ENCODE peak calls at places on chromosomes 5 and 9, in ten cellular contexts. V is anterior cingulate cortex; U is mucosa of gallbladder; W is activated CD4-positive, alpha-beta T cell treated with anti-CD3 and anti-CD28 coated beads for 48 hours; Y is natural killer cell; T is fibroblast of pulmonary artery; S is cardiac fibroblast; X is stimulated activated CD4-positive, alpha-beta T cell treated with anti-CD3 and anti-CD28 coated beads, Interleukin-12 subunit alpha, Interleukin-12 subunit beta, amount 100 ng/mL, for 48 hours; Q is caudate nucleus; I is foreskin melanocyte. K is an unnamed sample.

GRCh38 chr9:16002816-16003215 is 450.0 kb downstream of the CCDC171 start:
- DNase-seq in V (no peak), U (no peak), W (no peak), Y (no peak), T (peak), S (peak), X (no peak), Q (no peak), I (no peak), K (peak)

GRCh38 chr5:2879701-2880100 is 128.2 kb upstream of the IRX2 start:
- DNase-seq in V (no peak), U (no peak), W (no peak), Y (no peak), T (no peak), S (no peak), X (no peak), Q (no peak), I (no peak), K (no peak)

GRCh38 chr9:114743446-114743845 is 61.5 kb upstream of the TEX48 start:
- DNase-seq in V (no peak), U (no peak), W (no peak), Y (no peak), T (no peak), S (no peak), X (no peak), Q (no peak), I (no peak), K (no peak)

GRCh38 chr9:131733601-131734061 is 6.2 kb downstream of the RAPGEF1 start:
- DNase-seq in V (no peak), U (peak), W (peak), Y (peak), T (peak), S (peak), X (no peak), Q (no peak), I (peak), K (peak)

GRCh38 chr9:27387722-27388121 is 90.8 kb upstream of the EQTN start:
- DNase-seq in V (no peak), U (no peak), W (no peak), Y (no peak), T (no peak), S (no peak), X (no peak), Q (no peak), I (no peak), K (no peak)

GRCh38 chr5:28483327-28484025 is 1445.1 kb upstream of the CDH9 start:
- DNase-seq in V (no peak), U (no peak), W (no peak), Y (no peak), T (no peak), S (no peak), X (no peak), Q (no peak), I (no peak), K (no peak)

GRCh38 chr9:18397076-18397475 is 76.9 kb upstream of the ADAMTSL1 start:
- DNase-seq in V (no peak), U (no peak), W (no peak), Y (no peak), T (no peak), S (no peak), X (no peak), Q (no peak), I (no peak), K (no peak)

GRCh38 chr5:45609661-45610060 is 86.5 kb downstream of the HCN1 start:
- DNase-seq in V (no peak), U (no peak), W (no peak), Y (no peak), T (no peak), S (no peak), X (no peak), Q (no peak), I (no peak), K (no peak)

GRCh38 chr9:98192503-98193335 is at the start of gene CORO2A:
- DNase-seq in V (peak), U (peak), W (peak), Y (peak), T (peak), S (peak), X (peak), Q (no peak), I (peak), K (peak)

GRCh38 chr5:60023255-60023654 is 129.7 kb upstream of the PDE4D start:
- DNase-seq in V (no peak), U (no peak), W (no peak), Y (no peak), T (no peak), S (no peak), X (no peak), Q (no peak), I (no peak), K (no peak)

GRCh38 chr9:93143830-93144530 is 9.9 kb upstream of the NINJ1 start:
- DNase-seq in V (peak), U (no peak), W (peak), Y (no peak), T (no peak), S (no peak), X (no peak), Q (peak), I (peak), K (no peak)

GRCh38 chr9:36037580-36038169 is 962 bp downstream of the RECK start:
- DNase-seq in V (peak), U (no peak), W (no peak), Y (no peak), T (no peak), S (peak), X (no peak), Q (peak), I (no peak), K (peak)

GRCh38 chr5:43203373-43203772 is 11.3 kb downstream of the NIM1K start:
- DNase-seq in V (no peak), U (no peak), W (no peak), Y (no peak), T (no peak), S (no peak), X (no peak), Q (no peak), I (no peak), K (peak)

GRCh38 chr5:50325237-50325832 is 115.8 kb downstream of the EMB start:
- DNase-seq in V (no peak), U (no peak), W (no peak), Y (no peak), T (peak), S (peak), X (no peak), Q (no peak), I (no peak), K (peak)

GRCh38 chr9:117825609-117826347 is 121.6 kb downstream of the TLR4 start:
- DNase-seq in V (no peak), U (no peak), W (peak), Y (peak), T (no peak), S (no peak), X (peak), Q (no peak), I (no peak), K (no peak)

GRCh38 chr5:31774779-31775178 is 135.8 kb downstream of the PDZD2 start:
- DNase-seq in V (no peak), U (peak), W (no peak), Y (no peak), T (peak), S (peak), X (no peak), Q (no peak), I (no peak), K (peak)

GRCh38 chr9:37034320-37034937 is 361 bp upstream of the PAX5 start:
- DNase-seq in V (no peak), U (no peak), W (peak), Y (no peak), T (no peak), S (no peak), X (no peak), Q (no peak), I (no peak), K (no peak)

GRCh38 chr5:103587185-103587748 is 24.7 kb upstream of the NUDT12 start:
- DNase-seq in V (no peak), U (no peak), W (no peak), Y (no peak), T (peak), S (peak), X (no peak), Q (no peak), I (peak), K (peak)

GRCh38 chr5:97471951-97472350 is 288.9 kb upstream of the RIOK2 start:
- DNase-seq in V (no peak), U (no peak), W (no peak), Y (no peak), T (no peak), S (no peak), X (no peak), Q (no peak), I (no peak), K (no peak)

GRCh38 chr5:150075806-150076205 is 10.5 kb downstream of the CSF1R start:
- DNase-seq in V (no peak), U (peak), W (no peak), Y (no peak), T (no peak), S (no peak), X (no peak), Q (no peak), I (no peak), K (no peak)

GRCh38 chr9:91884746-91885687 is 65.0 kb downstream of the ROR2 start:
- DNase-seq in V (peak), U (no peak), W (no peak), Y (no peak), T (peak), S (peak), X (no peak), Q (no peak), I (no peak), K (peak)

GRCh38 chr9:126499005-126499910 is 114.5 kb upstream of the LMX1B start:
- DNase-seq in V (no peak), U (no peak), W (peak), Y (peak), T (peak), S (peak), X (no peak), Q (no peak), I (peak), K (peak)

GRCh38 chr5:77066823-77067442 is 20.2 kb downstream of the ZBED3 start:
- DNase-seq in V (no peak), U (no peak), W (no peak), Y (no peak), T (peak), S (peak), X (no peak), Q (no peak), I (no peak), K (peak)

GRCh38 chr9:121559183-121559582 is 59.5 kb upstream of the GGTA1 start:
- DNase-seq in V (no peak), U (no peak), W (no peak), Y (no peak), T (peak), S (peak), X (no peak), Q (no peak), I (no peak), K (peak)

GRCh38 chr5:107532182-107532878 is 138.4 kb downstream of the EFNA5 start:
- DNase-seq in V (no peak), U (no peak), W (no peak), Y (no peak), T (no peak), S (no peak), X (no peak), Q (no peak), I (no peak), K (no peak)

GRCh38 chr9:82588801-82589200 is 474.1 kb downstream of the RASEF start:
- DNase-seq in V (no peak), U (no peak), W (no peak), Y (no peak), T (no peak), S (no peak), X (no peak), Q (no peak), I (no peak), K (no peak)

GRCh38 chr5:168219515-168220410 is 71.7 kb upstream of the WWC1 start:
- DNase-seq in V (peak), U (peak), W (peak), Y (no peak), T (peak), S (peak), X (no peak), Q (peak), I (peak), K (peak)

GRCh38 chr9:34185778-34186551 is 7.1 kb downstream of the UBAP1 start:
- DNase-seq in V (no peak), U (no peak), W (no peak), Y (no peak), T (peak), S (peak), X (no peak), Q (no peak), I (peak), K (peak)

GRCh38 chr5:132481243-132482211 is 9.0 kb downstream of the IRF1 start:
- DNase-seq in V (no peak), U (no peak), W (peak), Y (peak), T (no peak), S (no peak), X (no peak), Q (no peak), I (no peak), K (no peak)

GRCh38 chr5:79759848-79760247 is 70.2 kb downstream of the CMYA5 start:
- DNase-seq in V (no peak), U (no peak), W (no peak), Y (no peak), T (no peak), S (no peak), X (no peak), Q (no peak), I (no peak), K (no peak)

GRCh38 chr9:37486616-37487544 is 1.1 kb downstream of the POLR1E start:
- DNase-seq in V (peak), U (no peak), W (no peak), Y (no peak), T (peak), S (peak), X (no peak), Q (no peak), I (no peak), K (peak)

GRCh38 chr9:100473271-100474081 is 527 bp downstream of the TMEFF1 start:
- DNase-seq in V (no peak), U (no peak), W (peak), Y (peak), T (peak), S (peak), X (peak), Q (no peak), I (no peak), K (peak)

K was measured in fibroblast of the aortic adventitia.